ENCODE peak calls at places on chromosomes 4 and X, in eight cellular contexts. Z, D, T, S, V, B, U and O are unnamed samples.

GRCh38 chr4:1384675-1385372 is 21.4 kb downstream of the NKX1-1 start:
- DNase-seq in Z (peak), D (no peak), T (no peak), S (no peak), V (no peak), B (no peak), U (peak), O (peak)

GRCh38 chr4:114400531-114400930 is 198.1 kb upstream of the UGT8 start:
- DNase-seq in Z (no peak), D (no peak), T (no peak), S (no peak), V (no peak), B (no peak), U (no peak), O (no peak)

GRCh38 chrX:112834016-112834855 is 6.4 kb downstream of the AMOT start:
- DNase-seq in Z (no peak), D (no peak), T (no peak), S (no peak), V (no peak), B (no peak), U (no peak), O (no peak)

GRCh38 chr4:186942745-186943606 is 219.3 kb upstream of the FAT1 start:
- DNase-seq in Z (no peak), D (no peak), T (no peak), S (no peak), V (no peak), B (peak), U (no peak), O (no peak)

GRCh38 chr4:90546114-90546513 is 418.9 kb downstream of the CCSER1 start:
- DNase-seq in Z (no peak), D (no peak), T (no peak), S (no peak), V (no peak), B (no peak), U (no peak), O (no peak)

GRCh38 chr4:90979551-90979950 is 852.4 kb downstream of the CCSER1 start:
- DNase-seq in Z (no peak), D (no peak), T (no peak), S (no peak), V (no peak), B (no peak), U (no peak), O (no peak)

GRCh38 chr4:42904986-42905385 is 12.5 kb downstream of the GRXCR1 start:
- DNase-seq in Z (no peak), D (no peak), T (peak), S (no peak), V (no peak), B (no peak), U (no peak), O (no peak)

GRCh38 chrX:149825424-149825823 is 43.7 kb downstream of the MAGEA9 start:
- DNase-seq in Z (peak), D (peak), T (no peak), S (peak), V (no peak), B (peak), U (no peak), O (no peak)

GRCh38 chr4:150010525-150011126 is 67.6 kb upstream of the DCLK2 start:
- DNase-seq in Z (no peak), D (peak), T (peak), S (peak), V (peak), B (peak), U (no peak), O (no peak)

GRCh38 chr4:122341906-122342305 is 36.9 kb upstream of the ADAD1 start:
- DNase-seq in Z (no peak), D (no peak), T (no peak), S (peak), V (no peak), B (no peak), U (no peak), O (no peak)

GRCh38 chr4:66639361-66639760 is 905.9 kb downstream of the CENPC start:
- DNase-seq in Z (no peak), D (no peak), T (no peak), S (no peak), V (no peak), B (no peak), U (no peak), O (no peak)

GRCh38 chr4:42995343-42995944 is 102.9 kb downstream of the GRXCR1 start:
- DNase-seq in Z (no peak), D (no peak), T (no peak), S (peak), V (no peak), B (no peak), U (no peak), O (no peak)

GRCh38 chr4:185283723-185284122 is 74.3 kb downstream of the SNX25 start:
- DNase-seq in Z (no peak), D (no peak), T (no peak), S (no peak), V (no peak), B (no peak), U (no peak), O (no peak)

GRCh38 chr4:153788419-153789276 is at the start of gene SFRP2:
- DNase-seq in Z (peak), D (no peak), T (no peak), S (no peak), V (no peak), B (no peak), U (peak), O (peak)

GRCh38 chr4:7945709-7946380 is 6.2 kb upstream of the AFAP1 start:
- DNase-seq in Z (peak), D (no peak), T (no peak), S (no peak), V (no peak), B (no peak), U (no peak), O (no peak)

GRCh38 chr4:31692407-31692940 is 972.3 kb downstream of the PCDH7 start:
- DNase-seq in Z (no peak), D (peak), T (no peak), S (no peak), V (no peak), B (no peak), U (no peak), O (no peak)

GRCh38 chr4:80189956-80190671 is 7.2 kb upstream of the PRDM8 start:
- DNase-seq in Z (no peak), D (no peak), T (no peak), S (no peak), V (no peak), B (no peak), U (no peak), O (no peak)

GRCh38 chrX:83022020-83022419 is 486.1 kb upstream of the POU3F4 start:
- DNase-seq in Z (no peak), D (no peak), T (no peak), S (no peak), V (no peak), B (no peak), U (no peak), O (no peak)

GRCh38 chr4:84238247-84239090 is 260.6 kb downstream of the NKX6-1 start:
- DNase-seq in Z (no peak), D (no peak), T (no peak), S (peak), V (no peak), B (no peak), U (no peak), O (no peak)

GRCh38 chr4:7595883-7596535 is 161.3 kb upstream of the PSAPL1 start:
- DNase-seq in Z (no peak), D (no peak), T (no peak), S (no peak), V (no peak), B (no peak), U (peak), O (no peak)

GRCh38 chr4:188198980-188199792 is 59.9 kb downstream of the TRIML1 start:
- DNase-seq in Z (no peak), D (no peak), T (no peak), S (no peak), V (no peak), B (no peak), U (no peak), O (no peak)

GRCh38 chr4:142427456-142427855 is 418.6 kb downstream of the INPP4B start:
- DNase-seq in Z (no peak), D (no peak), T (no peak), S (no peak), V (no peak), B (no peak), U (no peak), O (no peak)

GRCh38 chrX:155819966-155820491 is 61.1 kb upstream of the VAMP7 start:
- DNase-seq in Z (no peak), D (peak), T (peak), S (peak), V (peak), B (peak), U (no peak), O (no peak)

GRCh38 chr4:171929477-171929876 is 116.3 kb downstream of the GALNTL6 start:
- DNase-seq in Z (peak), D (no peak), T (no peak), S (no peak), V (no peak), B (no peak), U (no peak), O (no peak)

GRCh38 chr4:171929907-171930306 is 116.7 kb downstream of the GALNTL6 start:
- DNase-seq in Z (no peak), D (no peak), T (no peak), S (no peak), V (no peak), B (no peak), U (peak), O (no peak)

GRCh38 chr4:171928336-171928735 is 115.1 kb downstream of the GALNTL6 start:
- DNase-seq in Z (no peak), D (no peak), T (no peak), S (no peak), V (no peak), B (no peak), U (no peak), O (no peak)

DNA sequence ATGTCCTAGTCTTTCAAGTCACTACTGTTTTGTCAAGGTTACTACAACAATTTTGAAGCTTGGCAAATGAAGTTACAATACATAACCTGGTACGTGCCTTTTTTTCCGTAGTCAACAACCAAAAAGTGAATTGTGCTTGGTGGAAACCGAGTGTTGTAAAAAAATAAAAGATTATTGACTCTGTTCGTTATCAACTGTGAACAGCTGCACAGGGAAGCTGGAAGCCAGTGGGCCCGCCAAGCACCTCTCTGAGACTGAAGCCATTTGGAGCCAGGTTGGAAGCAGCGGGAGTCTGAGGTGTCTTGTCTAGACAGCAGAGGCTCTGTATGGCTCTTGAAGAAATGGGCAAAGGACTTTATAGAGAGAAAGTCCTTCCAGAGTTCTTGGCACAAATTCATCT is 119.0 kb downstream of the GALNTL6 start:
- DNase-seq in Z (no peak), D (no peak), T (no peak), S (no peak), V (no peak), B (no peak), U (no peak), O (no peak)
- H3K4me3 ChIP-seq in Z (no peak), D (no peak), T (no peak), S (no peak), V (no peak), B (no peak), U (no peak), O (no peak)

GRCh38 chrX:40299502-40300118 is 201.9 kb upstream of the BCOR start:
- DNase-seq in Z (no peak), D (no peak), T (no peak), S (no peak), V (no peak), B (no peak), U (no peak), O (no peak)
- TF ChIP-seq CTCF in Z (no peak), D (no peak), T (no peak), S (no peak), V (no peak), B (no peak), U (no peak), O (no peak)

GRCh38 chrX:41010188-41010846 is 74.9 kb upstream of the USP9X start:
- DNase-seq in Z (peak), D (no peak), T (peak), S (peak), V (peak), B (peak), U (peak), O (peak)
- TF ChIP-seq POLR2A in Z (no peak), D (no peak), T (no peak), S (no peak), V (peak), B (no peak), U (no peak), O (no peak)

GRCh38 chrX:49264460-49264859 is at the start of gene FOXP3:
- DNase-seq in Z (peak), D (no peak), T (no peak), S (no peak), V (no peak), B (no peak), U (no peak), O (no peak)
- H3K4me3 ChIP-seq in Z (no peak), D (no peak), T (no peak), S (no peak), V (no peak), B (no peak), U (no peak), O (no peak)

DNA sequence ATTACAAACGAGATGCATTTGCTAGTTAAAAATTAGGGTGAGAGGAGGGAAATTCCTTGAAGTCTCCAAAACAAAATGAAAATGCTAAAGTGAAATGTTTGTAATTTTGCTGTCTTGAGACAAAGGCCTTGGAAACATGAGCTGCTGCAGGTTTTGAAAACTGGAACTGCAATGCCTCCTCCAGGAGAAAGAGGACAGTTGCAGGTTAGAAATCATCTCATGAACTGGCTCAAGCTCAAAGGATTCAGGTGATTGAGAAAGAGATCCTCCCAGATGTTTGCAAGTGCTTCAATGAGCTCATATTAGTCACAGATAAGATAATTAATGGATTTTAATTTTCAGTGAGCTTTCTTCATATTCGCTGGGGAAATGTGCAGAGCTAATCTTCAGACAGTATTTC is 32.4 kb downstream of the SMPX start:
- DNase-seq in Z (no peak), D (peak), T (no peak), S (peak), V (no peak), B (no peak), U (no peak), O (no peak)
- TF ChIP-seq CTCF in Z (no peak), D (peak), T (no peak), S (peak), V (peak), B (no peak), U (no peak), O (no peak)

DNA sequence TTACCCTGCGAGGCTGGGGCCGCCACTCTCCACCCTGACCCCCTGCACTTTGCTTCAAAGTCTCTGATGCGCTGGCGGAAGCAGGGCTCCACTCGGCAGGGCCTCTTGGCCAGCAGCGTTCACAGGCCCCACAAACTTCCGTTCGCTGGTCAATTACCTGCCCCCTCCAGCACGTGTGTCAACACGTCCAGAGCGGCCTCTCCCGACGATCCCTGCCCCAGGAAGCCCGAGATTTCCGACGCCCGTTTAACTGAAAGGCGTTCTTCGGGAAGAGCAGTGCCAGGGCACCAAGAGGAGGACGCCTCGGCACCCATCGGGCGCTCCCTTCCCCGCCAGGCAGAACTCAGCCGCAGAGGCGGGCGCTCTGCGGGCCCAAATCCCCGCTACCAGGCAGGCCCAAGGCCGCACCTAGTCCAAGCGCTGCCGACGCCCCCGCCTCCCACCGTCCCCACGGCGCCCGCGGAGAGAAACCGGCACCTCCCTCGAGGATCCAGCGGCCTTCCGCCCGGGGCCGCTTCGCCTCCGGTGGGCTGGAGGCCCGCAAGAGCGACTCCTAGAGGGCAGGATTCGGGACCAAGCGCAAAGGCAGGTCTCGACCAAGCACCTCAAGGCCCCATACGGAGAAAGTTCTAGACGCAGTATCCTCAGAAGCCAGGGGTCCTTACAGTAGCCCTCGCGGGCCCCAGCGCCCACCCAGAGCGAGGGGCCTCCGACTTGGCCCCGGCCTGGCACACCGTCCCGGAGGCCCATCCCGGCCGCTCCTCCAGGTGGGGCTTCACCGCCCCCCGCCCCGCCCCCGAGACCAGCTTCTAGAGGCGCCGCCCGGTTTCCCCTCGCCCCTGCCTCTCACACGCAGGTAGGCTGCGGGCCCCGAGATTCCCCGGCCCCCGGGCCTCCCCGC is 586 bp downstream of the BCAP31 start:
- DNase-seq in Z (peak), D (no peak), T (peak), S (peak), V (peak), B (no peak), U (peak), O (no peak)
- TF ChIP-seq POLR2A in Z (no peak), D (no peak), T (no peak), S (no peak), V (peak), B (no peak), U (no peak), O (no peak)

DNA sequence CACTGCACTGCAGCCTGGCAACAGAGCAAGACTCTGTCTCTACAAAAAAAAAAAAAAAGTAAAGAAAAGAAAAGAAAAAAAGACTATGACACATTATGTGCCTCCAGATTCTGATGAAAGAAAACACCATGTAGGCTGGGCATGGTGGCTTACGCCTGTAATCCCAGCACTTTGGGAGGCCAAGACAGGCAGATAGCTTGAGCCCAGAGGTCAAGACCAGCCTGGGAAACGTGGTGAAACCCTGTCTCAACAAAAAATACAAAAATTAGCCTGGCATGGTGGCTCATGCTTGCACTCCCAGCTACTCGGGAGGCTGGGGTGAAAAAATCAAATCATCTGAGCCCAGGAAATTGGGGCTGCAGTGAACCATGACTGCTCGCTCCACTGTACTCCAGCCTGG is 19.4 kb downstream of the THOC2 start:
- DNase-seq in Z (no peak), D (no peak), T (no peak), S (no peak), V (no peak), B (no peak), U (no peak), O (no peak)
- H3K4me3 ChIP-seq in Z (no peak), D (no peak), T (no peak), S (no peak), V (no peak), B (no peak), U (no peak), O (no peak)